ENCODE peak calls at places on chromosomes 2 and 18, in six cellular contexts. One of them, this sample, is unnamed.

GRCh38 chr2:201116115-201116958 is at the start of gene CFLAR:
- DNase-seq in tibial artery: peak; percentile 83
- DNase-seq in astrocyte of the spinal cord: peak; percentile 85
- DNase-seq in adrenal gland: peak; percentile 76
- DNase-seq in cardiac fibroblast: peak; percentile 81
- DNase-seq in fibroblast of lung: peak; percentile 81
- DNase-seq in this sample: peak; percentile 23

GRCh38 chr2:57850415-57851130 is 196.0 kb upstream of the VRK2 start:
- DNase-seq in tibial artery: no peak
- DNase-seq in adrenal gland: no peak
- DNase-seq in fibroblast of lung: no peak
- DNase-seq in cardiac fibroblast: no peak
- DNase-seq in astrocyte of the spinal cord: no peak
- DNase-seq in this sample: no peak

GRCh38 chr18:46555724-46556123 is 101.3 kb downstream of the LOXHD1 start:
- DNase-seq in fibroblast of lung: peak; percentile 1
- DNase-seq in astrocyte of the spinal cord: no peak
- DNase-seq in tibial artery: no peak
- DNase-seq in adrenal gland: no peak
- DNase-seq in cardiac fibroblast: no peak
- DNase-seq in this sample: no peak

GRCh38 chr2:85999131-85999831 is 106.4 kb downstream of the POLR1A start:
- DNase-seq in fibroblast of lung: no peak
- DNase-seq in cardiac fibroblast: peak; percentile 46
- DNase-seq in tibial artery: no peak
- DNase-seq in astrocyte of the spinal cord: peak; percentile 78
- DNase-seq in adrenal gland: no peak
- DNase-seq in this sample: no peak

GRCh38 chr18:39871976-39872375 is 2083.1 kb upstream of the PIK3C3 start:
- DNase-seq in fibroblast of lung: peak; percentile 4
- DNase-seq in adrenal gland: no peak
- DNase-seq in astrocyte of the spinal cord: no peak
- DNase-seq in tibial artery: no peak
- DNase-seq in cardiac fibroblast: no peak
- DNase-seq in this sample: no peak

GRCh38 chr2:205024822-205025518 is 479.7 kb downstream of the PARD3B start:
- DNase-seq in cardiac fibroblast: peak; percentile 94
- DNase-seq in fibroblast of lung: peak; percentile 98
- DNase-seq in adrenal gland: peak; percentile 90
- DNase-seq in tibial artery: peak; percentile 82
- DNase-seq in astrocyte of the spinal cord: peak; percentile 94
- DNase-seq in this sample: peak; percentile 69

GRCh38 chr2:11998218-11998617 is 251.8 kb downstream of the LPIN1 start:
- DNase-seq in cardiac fibroblast: peak; percentile 37
- DNase-seq in adrenal gland: no peak
- DNase-seq in astrocyte of the spinal cord: peak; percentile 23
- DNase-seq in fibroblast of lung: peak; percentile 79
- DNase-seq in tibial artery: no peak
- DNase-seq in this sample: no peak

GRCh38 chr2:35462226-35462983 is 893.2 kb upstream of the CRIM1 start:
- DNase-seq in astrocyte of the spinal cord: peak; percentile 67
- DNase-seq in cardiac fibroblast: peak; percentile 6
- DNase-seq in adrenal gland: no peak
- DNase-seq in tibial artery: no peak
- DNase-seq in fibroblast of lung: peak; percentile 90
- DNase-seq in this sample: no peak

GRCh38 chr2:176067587-176068002 is 16.2 kb downstream of the EVX2 start:
- DNase-seq in tibial artery: no peak
- DNase-seq in cardiac fibroblast: no peak
- DNase-seq in fibroblast of lung: no peak
- DNase-seq in adrenal gland: no peak
- DNase-seq in astrocyte of the spinal cord: no peak
- DNase-seq in this sample: no peak

GRCh38 chr18:67318651-67319050 is 197.9 kb downstream of the DSEL start:
- DNase-seq in tibial artery: no peak
- DNase-seq in adrenal gland: no peak
- DNase-seq in astrocyte of the spinal cord: peak; percentile 61
- DNase-seq in cardiac fibroblast: peak; percentile 65
- DNase-seq in fibroblast of lung: peak; percentile 34
- DNase-seq in this sample: peak; percentile 3

GRCh38 chr2:124024491-124025348 is at the start of gene CNTNAP5:
- DNase-seq in fibroblast of lung: peak; percentile 21
- DNase-seq in adrenal gland: peak; percentile 53
- DNase-seq in cardiac fibroblast: peak; percentile 52
- DNase-seq in astrocyte of the spinal cord: peak; percentile 5
- DNase-seq in tibial artery: no peak
- DNase-seq in this sample: no peak

GRCh38 chr2:177265834-177266817 is 1.6 kb upstream of the NFE2L2 start:
- DNase-seq in adrenal gland: no peak
- DNase-seq in cardiac fibroblast: peak; percentile 64
- DNase-seq in astrocyte of the spinal cord: peak; percentile 56
- DNase-seq in fibroblast of lung: peak; percentile 82
- DNase-seq in tibial artery: no peak
- DNase-seq in this sample: no peak

GRCh38 chr2:8676915-8677645 is 4.8 kb upstream of the ID2 start:
- DNase-seq in cardiac fibroblast: no peak
- DNase-seq in astrocyte of the spinal cord: no peak
- DNase-seq in fibroblast of lung: no peak
- DNase-seq in adrenal gland: no peak
- DNase-seq in tibial artery: no peak
- DNase-seq in this sample: no peak

GRCh38 chr2:221571391-221572179 is 519 bp downstream of the EPHA4 start:
- DNase-seq in cardiac fibroblast: peak; percentile 15
- DNase-seq in tibial artery: peak; percentile 33
- DNase-seq in astrocyte of the spinal cord: peak; percentile 45
- DNase-seq in fibroblast of lung: peak; percentile 50
- DNase-seq in adrenal gland: peak; percentile 22
- DNase-seq in this sample: no peak

GRCh38 chr2:6254446-6254845 is 562.3 kb downstream of the SOX11 start:
- DNase-seq in fibroblast of lung: no peak
- DNase-seq in cardiac fibroblast: no peak
- DNase-seq in astrocyte of the spinal cord: no peak
- DNase-seq in adrenal gland: no peak
- DNase-seq in tibial artery: no peak
- DNase-seq in this sample: no peak

GRCh38 chr2:12514631-12515437 is 201.9 kb upstream of the TRIB2 start:
- DNase-seq in fibroblast of lung: no peak
- DNase-seq in tibial artery: no peak
- DNase-seq in cardiac fibroblast: no peak
- DNase-seq in adrenal gland: peak; percentile 50
- DNase-seq in astrocyte of the spinal cord: no peak
- DNase-seq in this sample: no peak

GRCh38 chr18:24479371-24479770 is 18.9 kb downstream of the HRH4 start:
- DNase-seq in fibroblast of lung: no peak
- DNase-seq in tibial artery: no peak
- DNase-seq in astrocyte of the spinal cord: no peak
- DNase-seq in cardiac fibroblast: no peak
- DNase-seq in adrenal gland: no peak
- DNase-seq in this sample: no peak

GRCh38 chr2:85648619-85649018 is 19.4 kb downstream of the SFTPB start:
- DNase-seq in tibial artery: no peak
- DNase-seq in astrocyte of the spinal cord: peak; percentile 58
- DNase-seq in fibroblast of lung: peak; percentile 35
- DNase-seq in adrenal gland: no peak
- DNase-seq in cardiac fibroblast: peak; percentile 74
- DNase-seq in this sample: peak; percentile 29

GRCh38 chr2:40097691-40098376 is 318.8 kb upstream of the THUMPD2 start:
- DNase-seq in tibial artery: no peak
- DNase-seq in adrenal gland: no peak
- DNase-seq in cardiac fibroblast: peak; percentile 90
- DNase-seq in fibroblast of lung: peak; percentile 93
- DNase-seq in astrocyte of the spinal cord: peak; percentile 92
- DNase-seq in this sample: no peak

GRCh38 chr18:49459404-49460171 is 857 bp downstream of the DYM start:
- DNase-seq in fibroblast of lung: peak; percentile 34
- DNase-seq in cardiac fibroblast: peak; percentile 40
- DNase-seq in adrenal gland: peak; percentile 54
- DNase-seq in astrocyte of the spinal cord: peak; percentile 2
- DNase-seq in tibial artery: peak; percentile 41
- DNase-seq in this sample: no peak

GRCh38 chr2:67240507-67240906 is 156.6 kb upstream of the ETAA1 start:
- DNase-seq in fibroblast of lung: peak; percentile 39
- DNase-seq in adrenal gland: no peak
- DNase-seq in cardiac fibroblast: no peak
- DNase-seq in tibial artery: no peak
- DNase-seq in astrocyte of the spinal cord: no peak
- DNase-seq in this sample: no peak

GRCh38 chr2:128413718-128414341 is 95.2 kb upstream of the HS6ST1 start:
- DNase-seq in adrenal gland: no peak
- DNase-seq in tibial artery: no peak
- DNase-seq in fibroblast of lung: no peak
- DNase-seq in cardiac fibroblast: no peak
- DNase-seq in astrocyte of the spinal cord: no peak
- DNase-seq in this sample: no peak

GRCh38 chr2:62340981-62341624 is 145.2 kb downstream of the B3GNT2 start:
- DNase-seq in fibroblast of lung: peak; percentile 4
- DNase-seq in adrenal gland: peak; percentile 91
- DNase-seq in cardiac fibroblast: peak; percentile 31
- DNase-seq in astrocyte of the spinal cord: no peak
- DNase-seq in tibial artery: no peak
- DNase-seq in this sample: no peak

GRCh38 chr2:98519156-98519555 is 74.5 kb downstream of the INPP4A start:
- DNase-seq in adrenal gland: peak; percentile 71
- DNase-seq in tibial artery: no peak
- DNase-seq in astrocyte of the spinal cord: peak; percentile 29
- DNase-seq in fibroblast of lung: peak; percentile 52
- DNase-seq in cardiac fibroblast: no peak
- DNase-seq in this sample: no peak

GRCh38 chr2:38261569-38262513 is 115.2 kb downstream of the ATL2 start:
- DNase-seq in adrenal gland: no peak
- DNase-seq in fibroblast of lung: no peak
- DNase-seq in astrocyte of the spinal cord: no peak
- DNase-seq in cardiac fibroblast: no peak
- DNase-seq in tibial artery: peak; percentile 25
- DNase-seq in this sample: no peak

GRCh38 chr2:71892896-71893295 is 254.8 kb downstream of the CYP26B1 start:
- DNase-seq in astrocyte of the spinal cord: no peak
- DNase-seq in tibial artery: no peak
- DNase-seq in cardiac fibroblast: no peak
- DNase-seq in adrenal gland: no peak
- DNase-seq in fibroblast of lung: no peak
- DNase-seq in this sample: no peak

GRCh38 chr18:10056506-10056905 is 142.7 kb downstream of the VAPA start:
- DNase-seq in cardiac fibroblast: no peak
- DNase-seq in tibial artery: peak; percentile 13
- DNase-seq in astrocyte of the spinal cord: no peak
- DNase-seq in adrenal gland: no peak
- DNase-seq in fibroblast of lung: no peak
- DNase-seq in this sample: no peak

GRCh38 chr18:78696698-78697435 is 282.8 kb upstream of the SALL3 start:
- DNase-seq in cardiac fibroblast: no peak
- DNase-seq in astrocyte of the spinal cord: no peak
- DNase-seq in tibial artery: no peak
- DNase-seq in adrenal gland: no peak
- DNase-seq in fibroblast of lung: no peak
- DNase-seq in this sample: no peak

GRCh38 chr18:78697446-78697845 is 282.2 kb upstream of the SALL3 start:
- DNase-seq in fibroblast of lung: no peak
- DNase-seq in adrenal gland: no peak
- DNase-seq in cardiac fibroblast: no peak
- DNase-seq in tibial artery: no peak
- DNase-seq in astrocyte of the spinal cord: no peak
- DNase-seq in this sample: no peak

GRCh38 chr18:78692105-78692504 is 287.5 kb upstream of the SALL3 start:
- DNase-seq in tibial artery: no peak
- DNase-seq in cardiac fibroblast: no peak
- DNase-seq in adrenal gland: no peak
- DNase-seq in astrocyte of the spinal cord: no peak
- DNase-seq in fibroblast of lung: no peak
- DNase-seq in this sample: no peak

GRCh38 chr18:78689606-78690005 is 290.0 kb upstream of the SALL3 start:
- DNase-seq in cardiac fibroblast: no peak
- DNase-seq in fibroblast of lung: no peak
- DNase-seq in astrocyte of the spinal cord: no peak
- DNase-seq in tibial artery: no peak
- DNase-seq in adrenal gland: no peak
- DNase-seq in this sample: no peak

DNA sequence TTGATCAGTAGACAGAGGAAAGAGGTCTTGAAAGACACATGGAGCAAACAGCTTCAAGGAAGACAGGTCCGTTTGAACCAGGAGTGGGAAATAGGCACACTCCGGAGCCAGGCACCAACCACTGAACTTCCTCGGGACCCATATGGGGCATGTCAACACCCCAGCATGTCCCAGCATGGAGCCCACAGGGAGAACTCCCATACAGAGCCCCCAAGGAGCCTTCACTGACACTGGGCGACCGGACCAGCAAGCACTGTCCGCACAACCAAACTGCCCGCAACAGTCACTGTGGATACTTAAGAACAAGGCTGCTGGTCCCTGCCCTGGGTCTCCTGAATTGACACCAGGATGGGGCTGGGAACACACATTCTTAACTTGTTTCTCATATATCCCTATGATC is 286.2 kb upstream of the SALL3 start:
- DNase-seq in adrenal gland: no peak
- DNase-seq in astrocyte of the spinal cord: no peak
- DNase-seq in fibroblast of lung: no peak
- DNase-seq in cardiac fibroblast: no peak
- DNase-seq in tibial artery: no peak
- DNase-seq in this sample: no peak
- TF ChIP-seq CTCF in adrenal gland: no peak
- TF ChIP-seq CTCF in astrocyte of the spinal cord: no peak
- TF ChIP-seq CTCF in fibroblast of lung: no peak
- TF ChIP-seq CTCF in cardiac fibroblast: no peak
- TF ChIP-seq CTCF in tibial artery: no peak
- TF ChIP-seq CTCF in this sample: no peak

GRCh38 chr2:187500585-187501359 is 52.7 kb upstream of the CALCRL start:
- DNase-seq in cardiac fibroblast: peak; percentile 79
- DNase-seq in tibial artery: no peak
- DNase-seq in astrocyte of the spinal cord: peak; percentile 57
- DNase-seq in adrenal gland: no peak
- DNase-seq in fibroblast of lung: peak; percentile 68
- DNase-seq in this sample: peak; percentile 41
- TF ChIP-seq CTCF in cardiac fibroblast: peak; percentile 13
- TF ChIP-seq CTCF in tibial artery: no peak
- TF ChIP-seq CTCF in astrocyte of the spinal cord: peak; percentile 24
- TF ChIP-seq CTCF in adrenal gland: no peak
- TF ChIP-seq CTCF in fibroblast of lung: peak; percentile 33
- TF ChIP-seq CTCF in this sample: peak; percentile 23

DNA sequence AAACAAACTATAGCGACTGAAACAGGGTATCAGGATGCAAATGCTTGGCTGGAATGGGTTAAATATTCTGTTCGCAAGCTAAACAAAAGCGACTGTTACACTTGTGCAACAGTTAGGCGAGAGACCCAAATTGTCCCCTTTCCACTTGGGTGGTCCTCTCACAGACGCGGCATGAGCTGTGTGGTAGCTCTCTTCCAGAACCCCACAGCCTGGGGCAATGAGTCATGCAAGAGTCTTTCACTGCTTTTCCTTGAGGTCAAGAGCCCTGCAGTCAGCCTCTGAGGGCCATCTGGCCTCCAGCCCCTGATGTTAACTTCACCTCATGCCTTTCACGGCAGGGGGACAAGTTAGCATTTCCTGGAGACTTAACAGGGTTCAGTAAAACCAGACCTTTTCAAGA is 25.7 kb downstream of the SULT1C4 start:
- DNase-seq in cardiac fibroblast: peak; percentile 42
- DNase-seq in tibial artery: no peak
- DNase-seq in adrenal gland: no peak
- DNase-seq in fibroblast of lung: peak; percentile 72
- DNase-seq in astrocyte of the spinal cord: peak; percentile 85
- DNase-seq in this sample: peak; percentile 14
- TF ChIP-seq CTCF in cardiac fibroblast: no peak
- TF ChIP-seq CTCF in tibial artery: no peak
- TF ChIP-seq CTCF in adrenal gland: no peak
- TF ChIP-seq CTCF in fibroblast of lung: no peak
- TF ChIP-seq CTCF in astrocyte of the spinal cord: no peak
- TF ChIP-seq CTCF in this sample: no peak

GRCh38 chr2:43345391-43345813 is 119.0 kb upstream of the ZFP36L2 start:
- DNase-seq in cardiac fibroblast: no peak
- DNase-seq in fibroblast of lung: peak; percentile 53
- DNase-seq in tibial artery: peak; percentile 69
- DNase-seq in adrenal gland: no peak
- DNase-seq in astrocyte of the spinal cord: peak; percentile 62
- DNase-seq in this sample: no peak
- TF ChIP-seq CTCF in cardiac fibroblast: no peak
- TF ChIP-seq CTCF in fibroblast of lung: no peak
- TF ChIP-seq CTCF in tibial artery: peak; percentile 17
- TF ChIP-seq CTCF in adrenal gland: peak; percentile 14
- TF ChIP-seq CTCF in astrocyte of the spinal cord: no peak
- TF ChIP-seq CTCF in this sample: no peak

This sample was measured in AG09319.